ENCODE peak calls at places on chromosomes 11 and 22, in seven cellular contexts. E is brain microvascular endothelial cell, O is cardiac fibroblast, L is AG04449, Z is A673, S is upper lobe of right lung, W is ovary. G is an unnamed sample.

GRCh38 chr11:12827929-12828812 is 153.9 kb downstream of the TEAD1 start:
- DNase-seq in L (no peak), S (no peak), Z (peak), O (peak), E (peak), W (no peak), G (peak)

GRCh38 chr11:2697871-2698270 is 1.9 kb downstream of the KCNQ1OT1 start:
- DNase-seq in E (no peak), S (no peak), W (no peak), O (peak), Z (no peak), L (no peak), G (no peak)

GRCh38 chr22:48953103-48953720 is 874.5 kb downstream of the BRD1 start:
- DNase-seq in L (no peak), S (peak), E (no peak), W (no peak), Z (no peak), O (no peak), G (no peak)

GRCh38 chr22:46582281-46582811 is 37.8 kb upstream of the GRAMD4 start:
- DNase-seq in L (no peak), Z (no peak), W (no peak), O (no peak), E (no peak), S (peak), G (no peak)

GRCh38 chr22:20533095-20533878 is 25.9 kb downstream of the MED15 start:
- DNase-seq in Z (no peak), L (no peak), S (no peak), O (no peak), E (no peak), W (no peak), G (no peak)

GRCh38 chr11:117807482-117808272 is 10.7 kb upstream of the DSCAML1 start:
- DNase-seq in L (no peak), W (peak), O (peak), S (peak), E (peak), Z (peak), G (peak)

GRCh38 chr11:9160166-9160565 is 68.8 kb upstream of the SCUBE2 start:
- DNase-seq in S (no peak), O (peak), Z (peak), L (no peak), E (no peak), W (no peak), G (peak)

GRCh38 chr22:42785706-42786499 is 65.2 kb upstream of the A4GALT start:
- DNase-seq in L (no peak), S (no peak), Z (no peak), W (no peak), O (no peak), E (no peak), G (no peak)

GRCh38 chr11:72740562-72741428 is 11.4 kb downstream of the ARAP1 start:
- DNase-seq in E (no peak), S (no peak), L (no peak), W (no peak), Z (no peak), O (no peak), G (no peak)

GRCh38 chr11:44946268-44946667 is 4.4 kb downstream of the TP53I11 start:
- DNase-seq in E (no peak), O (peak), S (no peak), Z (no peak), L (no peak), W (peak), G (no peak)

GRCh38 chr22:41976961-41977566 is 7.8 kb downstream of the SEPTIN3 start:
- DNase-seq in L (no peak), E (no peak), O (no peak), W (no peak), Z (no peak), S (no peak), G (no peak)

GRCh38 chr22:43820671-43821305 is 8.7 kb upstream of the EFCAB6 start:
- DNase-seq in S (no peak), O (no peak), Z (no peak), E (no peak), W (no peak), L (no peak), G (no peak)

GRCh38 chr11:73570415-73571114 is 27.3 kb downstream of the FAM168A start:
- DNase-seq in O (peak), Z (no peak), L (no peak), E (peak), S (no peak), W (no peak), G (peak)

GRCh38 chr11:74347381-74347780 is 35.9 kb upstream of the P4HA3 start:
- DNase-seq in S (no peak), O (peak), E (no peak), L (no peak), W (no peak), Z (no peak), G (peak)

GRCh38 chr11:101944896-101945295 is 28.6 kb upstream of the ANGPTL5 start:
- DNase-seq in O (no peak), W (no peak), L (no peak), E (no peak), S (no peak), Z (no peak), G (no peak)

GRCh38 chr11:73320786-73321325 is 12.8 kb downstream of the ARHGEF17 start:
- DNase-seq in Z (no peak), W (no peak), S (no peak), O (peak), E (no peak), L (no peak), G (peak)

GRCh38 chr11:35494966-35495365 is 30.4 kb downstream of the PAMR1 start:
- DNase-seq in Z (no peak), S (no peak), E (no peak), W (no peak), O (no peak), L (no peak), G (no peak)

GRCh38 chr11:126140106-126140931 is 71.1 kb downstream of the RPUSD4 start:
- DNase-seq in S (no peak), E (no peak), L (no peak), Z (no peak), O (no peak), W (no peak), G (no peak)

GRCh38 chr11:7278314-7278917 is 26.7 kb downstream of the SYT9 start:
- DNase-seq in Z (peak), S (no peak), W (no peak), L (no peak), E (peak), O (peak), G (peak)

GRCh38 chr11:46987183-46987582 is 50.6 kb downstream of the CSTPP1 start:
- DNase-seq in L (no peak), O (no peak), E (no peak), Z (no peak), W (no peak), S (no peak), G (no peak)

GRCh38 chr11:45090607-45091006 is 55.8 kb upstream of the PRDM11 start:
- DNase-seq in W (no peak), L (no peak), E (no peak), S (no peak), Z (no peak), O (no peak), G (no peak)

GRCh38 chr11:122165972-122166371 is 50.0 kb upstream of the BLID start:
- DNase-seq in S (no peak), W (no peak), E (no peak), Z (no peak), O (peak), L (no peak), G (no peak)

GRCh38 chr22:40499187-40499753 is 128.9 kb downstream of the SGSM3 start:
- DNase-seq in O (peak), S (no peak), L (peak), Z (peak), W (peak), E (peak), G (peak)

GRCh38 chr11:94581926-94582325 is 14.8 kb downstream of the PIWIL4 start:
- DNase-seq in O (no peak), Z (no peak), L (no peak), S (no peak), E (no peak), W (no peak), G (no peak)

GRCh38 chr22:20026996-20027601 is 6.2 kb downstream of the TANGO2 start:
- DNase-seq in L (no peak), E (no peak), Z (no peak), W (no peak), S (no peak), O (no peak), G (no peak)

GRCh38 chr11:101707477-101707876 is 123.7 kb upstream of the TRPC6 start:
- DNase-seq in E (no peak), S (no peak), O (no peak), Z (no peak), L (no peak), W (no peak), G (no peak)

GRCh38 chr11:79259800-79260199 is 181.0 kb downstream of the TENM4 start:
- DNase-seq in S (no peak), W (no peak), L (no peak), Z (no peak), E (no peak), O (no peak), G (peak)

GRCh38 chr11:107293677-107294344 is 163.8 kb downstream of the CWF19L2 start:
- DNase-seq in E (peak), W (no peak), L (no peak), O (no peak), S (no peak), Z (peak), G (no peak)

DNA sequence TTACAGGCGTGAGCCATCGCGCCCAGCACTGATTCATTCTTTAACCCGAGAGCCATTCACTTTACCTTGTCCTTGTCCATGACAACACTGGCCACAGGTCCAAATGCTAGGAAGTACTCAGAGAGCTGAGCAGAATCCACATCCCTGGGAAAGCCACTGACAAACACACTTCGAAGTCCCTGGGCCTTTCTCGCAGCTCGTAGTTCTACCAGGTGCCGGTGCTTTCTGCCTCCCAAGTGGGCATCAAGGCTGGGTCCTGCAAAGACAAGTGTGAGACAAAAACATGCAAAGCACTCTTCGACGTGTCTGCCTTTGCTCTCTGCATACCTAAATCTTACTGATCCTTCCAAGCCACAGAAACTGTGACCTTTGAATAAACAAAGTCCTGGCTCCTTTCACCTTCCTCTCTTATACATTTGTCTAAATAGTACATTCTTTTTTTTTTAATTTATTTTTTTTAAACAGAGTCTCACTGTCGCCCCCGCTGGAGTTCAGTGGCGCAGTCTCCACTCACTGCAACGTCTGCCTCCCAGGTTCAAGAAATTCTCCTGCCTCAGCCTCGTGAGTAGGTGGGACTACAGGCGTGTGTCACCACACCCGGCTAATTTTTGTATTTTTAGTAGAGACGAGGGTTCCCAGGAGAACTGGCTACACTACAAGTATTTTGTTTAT is 2.2 kb downstream of the TUT1 start:
- DNase-seq in O (peak), S (no peak), L (no peak), Z (no peak), E (peak), W (no peak), G (peak)
- TF ChIP-seq CTCF in O (peak), S (peak), L (peak), Z (peak), E (peak), W (no peak), G (peak)

GRCh38 chr11:83367745-83368144 is 81.6 kb upstream of the CCDC90B start:
- DNase-seq in E (no peak), S (no peak), L (no peak), Z (no peak), O (no peak), W (no peak), G (no peak)
- H3K4me3 ChIP-seq in E (no peak), S (no peak), L (no peak), Z (no peak), O (no peak), W (no peak), G (no peak)

DNA sequence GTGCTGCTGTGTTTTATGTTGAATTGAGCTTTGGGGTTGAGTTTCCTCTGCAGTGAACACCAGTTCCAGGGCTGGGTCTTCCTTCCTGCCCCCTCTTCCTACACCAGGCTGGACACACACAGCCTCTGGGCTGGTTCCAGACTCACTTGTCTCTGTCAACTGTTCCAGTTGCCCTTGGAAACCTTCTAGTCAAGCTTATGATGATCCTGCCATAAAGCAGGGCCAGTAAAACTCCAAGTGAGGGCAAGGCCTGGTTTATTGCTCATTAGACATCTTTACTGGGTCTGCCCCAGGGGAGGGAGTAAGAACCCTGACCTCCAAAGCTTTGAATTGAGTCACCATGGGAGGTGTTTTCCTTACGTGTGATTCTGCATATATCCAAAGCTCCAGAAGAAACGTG is 61.1 kb downstream of the KIAA1671 start:
- DNase-seq in S (no peak), O (peak), E (no peak), Z (no peak), L (no peak), W (no peak), G (no peak)
- TF ChIP-seq CTCF in S (no peak), O (no peak), E (no peak), Z (no peak), L (no peak), W (no peak), G (no peak)

GRCh38 chr11:26931248-26931631 is 62.7 kb upstream of the FIBIN start:
- DNase-seq in O (peak), E (no peak), Z (peak), W (no peak), S (no peak), L (no peak), G (peak)
- H3K4me3 ChIP-seq in O (no peak), E (no peak), Z (no peak), W (no peak), S (no peak), L (no peak), G (no peak)

GRCh38 chr22:21862386-21863242 is 4.8 kb downstream of the MAPK1 start:
- DNase-seq in S (no peak), L (no peak), W (no peak), Z (no peak), E (no peak), O (no peak), G (no peak)

GRCh38 chr22:21861856-21862255 is 5.6 kb downstream of the MAPK1 start:
- DNase-seq in Z (no peak), S (no peak), L (no peak), O (peak), W (no peak), E (no peak), G (no peak)

GRCh38 chr22:21858025-21858764 is 9.2 kb downstream of the MAPK1 start:
- DNase-seq in Z (no peak), L (no peak), W (no peak), S (no peak), O (no peak), E (no peak), G (no peak)

GRCh38 chr22:21860640-21861039 is 6.8 kb downstream of the MAPK1 start:
- DNase-seq in L (no peak), Z (no peak), S (no peak), O (no peak), E (no peak), W (no peak), G (no peak)

DNA sequence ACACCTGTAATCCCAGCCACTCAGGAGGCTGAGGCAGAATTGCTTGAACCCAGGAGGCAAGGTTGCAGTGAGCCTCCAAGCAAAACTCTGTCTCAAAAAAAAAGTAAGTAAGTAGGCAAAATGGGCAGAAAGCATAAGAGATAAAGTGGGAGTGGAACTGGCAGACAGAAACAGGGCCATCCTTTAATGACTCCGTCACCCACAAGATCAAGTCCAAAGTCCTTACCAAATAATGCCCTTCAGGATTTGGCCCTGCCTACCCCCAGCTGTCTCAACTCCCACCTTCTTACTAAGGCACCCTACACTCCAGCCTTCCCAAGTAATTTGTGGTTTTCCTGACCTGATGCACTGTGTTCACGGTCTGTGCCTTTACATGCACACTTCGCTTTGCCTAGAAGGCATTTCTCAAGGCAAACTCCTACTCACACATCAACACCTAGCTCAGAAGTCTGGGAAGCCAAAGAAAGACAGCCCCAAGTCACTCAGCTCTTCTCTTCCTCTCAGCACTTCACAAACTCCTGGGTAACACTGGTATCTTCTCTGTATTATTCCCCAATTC is 6.1 kb downstream of the MAPK1 start:
- DNase-seq in E (no peak), S (no peak), W (no peak), O (no peak), Z (no peak), L (no peak), G (no peak)
- TF ChIP-seq CTCF in E (no peak), S (no peak), W (no peak), O (no peak), Z (no peak), L (no peak), G (no peak)

DNA sequence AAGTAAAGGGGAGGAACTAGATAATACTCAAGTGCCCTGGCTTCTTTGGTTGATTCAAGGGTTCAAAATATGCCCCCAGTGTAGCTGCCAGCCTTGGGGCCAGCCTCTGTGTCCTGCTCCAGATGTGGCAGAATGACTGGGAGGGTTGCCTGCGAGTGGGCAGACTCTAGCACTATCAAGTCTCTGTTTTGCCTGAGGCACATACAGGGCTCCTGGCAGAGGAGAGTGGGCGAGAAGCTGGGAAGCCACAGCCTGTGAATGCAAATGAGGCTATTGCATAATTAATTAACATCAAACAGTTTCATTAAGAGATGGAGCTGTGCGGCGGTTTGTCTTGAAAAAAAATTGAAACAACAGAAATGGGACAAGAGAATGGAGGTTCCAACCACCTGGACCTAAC is 50.8 kb downstream of the BUD13 start:
- DNase-seq in S (no peak), Z (no peak), L (no peak), W (no peak), E (no peak), O (no peak), G (no peak)
- H3K4me3 ChIP-seq in S (no peak), Z (no peak), L (no peak), W (no peak), E (no peak), O (no peak), G (no peak)

G was measured in fibroblast of pulmonary artery.